ENCODE peak calls at places on chromosomes 2 and 18, in eight cellular contexts. A is A549; B is activated CD8-positive, alpha-beta T cell treated with anti-CD3 and anti-CD28 coated beads for 36 hours; I is AG09309; W is heart left ventricle; U is GM06990; S is suprapubic skin; M is tibial artery. N is an unnamed sample.
A peak's percentile ranks its signal among the peaks of the same experiment; 100 is the strongest.

GRCh38 chr18:75500510-75500909 is 73.0 kb upstream of the SMIM21 start:
- DNase-seq in A (no peak), B (no peak), I (no peak), W (no peak), U (no peak), S (no peak), M (no peak), N (no peak)

GRCh38 chr2:5696351-5696740 is 4.2 kb downstream of the SOX11 start:
- DNase-seq in A (no peak), B (no peak), I (no peak), W (no peak), U (peak; percentile 61), S (no peak), M (no peak), N (no peak)

GRCh38 chr2:139550873-139551272 is 770.7 kb upstream of the NXPH2 start:
- DNase-seq in A (no peak), B (no peak), I (no peak), W (no peak), U (no peak), S (no peak), M (no peak), N (no peak)

GRCh38 chr2:30267161-30267568 is 35.8 kb downstream of the LBH start:
- DNase-seq in A (no peak), B (peak; percentile 84), I (no peak), W (no peak), U (no peak), S (no peak), M (no peak), N (no peak)

GRCh38 chr18:64167408-64167807 is 18.5 kb upstream of the LINC00305 start:
- DNase-seq in A (no peak), B (no peak), I (no peak), W (no peak), U (no peak), S (no peak), M (no peak), N (no peak)

GRCh38 chr2:170660406-170660805 is 54.7 kb upstream of the SP5 start:
- DNase-seq in A (no peak), B (no peak), I (no peak), W (no peak), U (no peak), S (no peak), M (no peak), N (no peak)

GRCh38 chr2:8974001-8974400 is 29.5 kb downstream of the MBOAT2 start:
- DNase-seq in A (no peak), B (no peak), I (no peak), W (no peak), U (no peak), S (no peak), M (no peak), N (no peak)

GRCh38 chr2:70686577-70687460 is 81.2 kb downstream of the ADD2 start:
- DNase-seq in A (peak; percentile 86), B (peak; percentile 62), I (peak; percentile 31), W (peak; percentile 79), U (peak; percentile 18), S (peak; percentile 69), M (peak; percentile 38), N (peak; percentile 38)

GRCh38 chr18:11673560-11673959 is 15.5 kb upstream of the GNAL start:
- DNase-seq in A (no peak), B (no peak), I (no peak), W (no peak), U (no peak), S (peak; percentile 4), M (peak; percentile 33), N (no peak)

GRCh38 chr2:36670881-36671595 is 25.5 kb upstream of the VIT start:
- DNase-seq in A (no peak), B (no peak), I (peak; percentile 16), W (no peak), U (no peak), S (no peak), M (no peak), N (no peak)

GRCh38 chr2:77008925-77009706 is 513.1 kb downstream of the LRRTM4 start:
- DNase-seq in A (no peak), B (no peak), I (no peak), W (no peak), U (no peak), S (no peak), M (no peak), N (no peak)

GRCh38 chr2:239663364-239663924 is 262.6 kb upstream of the HDAC4 start:
- DNase-seq in A (no peak), B (no peak), I (no peak), W (no peak), U (no peak), S (peak; percentile 64), M (peak; percentile 37), N (peak; percentile 42)

DNA sequence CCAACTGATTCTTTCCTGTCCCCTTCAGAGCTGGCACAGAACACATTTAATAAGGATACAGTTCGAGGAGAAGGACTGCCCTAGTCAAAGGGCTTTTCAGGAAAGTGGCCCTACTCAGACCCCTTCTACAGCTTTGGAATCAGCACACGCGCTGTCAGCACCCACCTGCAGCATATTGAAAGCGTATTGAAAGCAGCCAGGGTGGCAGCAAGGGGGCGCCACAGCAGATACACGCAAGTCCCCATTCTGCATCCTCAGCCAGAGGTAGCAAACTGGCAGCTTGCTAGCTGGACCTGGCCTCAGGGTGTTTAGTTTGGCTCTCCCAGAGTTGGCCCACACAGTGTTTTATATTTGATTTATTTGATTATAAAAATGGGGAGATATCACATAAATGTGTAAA is 101.0 kb upstream of the NT5C1B start:
- DNase-seq in A (peak; percentile 16), B (peak; percentile 8), I (no peak), W (no peak), U (no peak), S (no peak), M (no peak), N (no peak)
- TF ChIP-seq CTCF in A (no peak), B (no peak), I (peak; percentile 14), W (no peak), U (peak; percentile 21), S (no peak), M (no peak), N (no peak)

DNA sequence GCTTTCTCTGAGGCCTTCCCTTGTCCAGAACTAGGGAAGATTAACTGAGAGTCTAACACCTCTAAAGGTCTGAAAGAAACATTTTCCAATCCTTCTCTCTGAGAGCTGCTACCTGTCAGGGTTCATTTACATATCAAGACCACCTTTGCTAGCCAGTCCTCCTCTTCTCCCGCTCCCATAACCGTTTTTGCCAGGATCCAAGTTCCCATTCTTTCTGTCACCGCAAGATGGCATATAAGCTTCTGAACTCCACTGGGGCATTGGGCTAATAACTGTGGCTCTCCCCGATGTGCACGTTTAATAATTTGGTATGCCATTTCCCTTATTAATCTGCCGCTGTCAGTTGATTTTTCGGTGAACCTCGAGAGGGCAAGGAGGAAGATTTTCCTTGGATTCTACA is 510.3 kb upstream of the CNTNAP5 start:
- DNase-seq in A (no peak), B (no peak), I (no peak), W (no peak), U (no peak), S (no peak), M (no peak), N (no peak)
- TF ChIP-seq CTCF in A (no peak), B (no peak), I (no peak), W (no peak), U (no peak), S (no peak), M (no peak), N (no peak)

GRCh38 chr2:120177011-120177621 is 46.1 kb downstream of the TMEM185B start:
- DNase-seq in A (no peak), B (peak; percentile 89), I (no peak), W (peak; percentile 34), U (peak; percentile 90), S (no peak), M (no peak), N (no peak)
- TF ChIP-seq CTCF in A (no peak), B (peak; percentile 60), I (no peak), W (peak; percentile 23), U (peak; percentile 82), S (peak; percentile 7), M (no peak), N (no peak)

GRCh38 chr2:15748736-15749323 is 157.2 kb downstream of the DDX1 start:
- DNase-seq in A (peak; percentile 74), B (peak; percentile 36), I (no peak), W (no peak), U (no peak), S (no peak), M (no peak), N (no peak)
- TF ChIP-seq CTCF in A (peak; percentile 65), B (peak; percentile 40), I (no peak), W (peak; percentile 30), U (peak; percentile 62), S (no peak), M (no peak), N (no peak)

DNA sequence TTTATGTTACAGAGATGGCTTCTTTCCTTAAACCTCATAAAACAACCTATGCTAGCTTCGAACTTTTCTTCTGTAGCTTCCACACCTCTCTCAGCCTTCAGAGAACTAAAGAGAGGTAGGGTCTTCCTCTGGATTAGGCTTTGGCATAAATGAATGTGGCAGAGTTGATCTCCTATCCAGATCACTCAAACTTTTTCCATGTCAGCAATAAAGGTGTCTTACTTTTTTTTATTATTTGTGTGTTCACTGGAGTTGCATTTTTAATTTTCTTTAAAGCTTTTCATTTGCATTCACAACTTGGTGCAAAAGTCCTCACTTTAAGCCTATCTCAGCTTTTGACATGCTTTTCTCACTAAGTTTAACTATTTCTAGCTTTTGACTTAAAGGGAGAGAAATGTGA is 66.0 kb downstream of the LANCL1 start:
- DNase-seq in A (no peak), B (no peak), I (no peak), W (no peak), U (no peak), S (no peak), M (no peak), N (no peak)
- TF ChIP-seq CTCF in A (no peak), B (no peak), I (no peak), W (no peak), U (no peak), S (no peak), M (no peak), N (no peak)

GRCh38 chr2:47127862-47128543 is 27.1 kb downstream of the STPG4 start:
- DNase-seq in A (peak; percentile 43), B (no peak), I (no peak), W (no peak), U (no peak), S (no peak), M (no peak), N (no peak)
- TF ChIP-seq CTCF in A (no peak), B (no peak), I (no peak), W (no peak), U (no peak), S (no peak), M (no peak), N (no peak)

GRCh38 chr2:42793314-42794270 is 1.2 kb upstream of the HAAO start:
- DNase-seq in A (no peak), B (no peak), I (no peak), W (no peak), U (no peak), S (no peak), M (no peak), N (no peak)

GRCh38 chr2:42795871-42796301 is 3.5 kb upstream of the HAAO start:
- DNase-seq in A (no peak), B (no peak), I (no peak), W (peak; percentile 69), U (peak; percentile 70), S (no peak), M (no peak), N (no peak)

GRCh38 chr2:42792583-42793313 is at the start of gene HAAO:
- DNase-seq in A (no peak), B (no peak), I (no peak), W (peak; percentile 62), U (peak; percentile 73), S (no peak), M (peak; percentile 82), N (peak; percentile 59)

GRCh38 chr2:42795275-42795674 is 2.9 kb upstream of the HAAO start:
- DNase-seq in A (no peak), B (no peak), I (no peak), W (no peak), U (no peak), S (no peak), M (no peak), N (no peak)

GRCh38 chr2:42794271-42795046 is 2.1 kb upstream of the HAAO start:
- DNase-seq in A (peak; percentile 64), B (no peak), I (no peak), W (no peak), U (peak; percentile 57), S (no peak), M (no peak), N (no peak)
- TF ChIP-seq CTCF in A (peak; percentile 30), B (no peak), I (peak; percentile 19), W (no peak), U (peak; percentile 84), S (no peak), M (peak; percentile 34), N (no peak)

N was measured in sigmoid colon.